ENCODE peak calls at places on chromosomes 12 and 14, in eight cellular contexts. H is tibial nerve; K is fibroblast of the aortic adventitia; C is CD4-positive, alpha-beta T cell; F is breast epithelium; A is dorsolateral prefrontal cortex; W is cardiac fibroblast; V is CD8-positive, alpha-beta T cell. X is an unnamed sample.

GRCh38 chr12:115859231-115859630 is 418.3 kb downstream of the MED13L start:
- DNase-seq in H (no peak), K (no peak), C (no peak), F (no peak), A (no peak), W (no peak), V (no peak), X (no peak)

GRCh38 chr12:109612975-109613502 is 39.4 kb downstream of the MVK start:
- DNase-seq in H (no peak), K (peak; percentile 6), C (no peak), F (no peak), A (no peak), W (peak; percentile 21), V (no peak), X (peak; percentile 3)

GRCh38 chr12:93946542-93947150 is 201.7 kb upstream of the PLXNC1 start:
- DNase-seq in H (no peak), K (peak; percentile 67), C (no peak), F (no peak), A (no peak), W (peak; percentile 43), V (no peak), X (peak; percentile 26)

GRCh38 chr12:122159879-122160278 is 14.1 kb downstream of the IL31 start:
- DNase-seq in H (no peak), K (no peak), C (no peak), F (no peak), A (no peak), W (no peak), V (no peak), X (no peak)

GRCh38 chr12:53994268-53994690 is 5.7 kb upstream of the HOXC9 start:
- DNase-seq in H (no peak), K (no peak), C (no peak), F (no peak), A (no peak), W (no peak), V (no peak), X (no peak)

GRCh38 chr14:58239259-58240210 is 5.1 kb upstream of the PSMA3 start:
- DNase-seq in H (peak; percentile 48), K (peak; percentile 81), C (peak; percentile 70), F (peak; percentile 73), A (peak; percentile 73), W (peak; percentile 74), V (peak; percentile 86), X (peak; percentile 58)

GRCh38 chr12:103783744-103784664 is 57.0 kb downstream of the NT5DC3 start:
- DNase-seq in H (no peak), K (no peak), C (no peak), F (no peak), A (no peak), W (no peak), V (no peak), X (no peak)

GRCh38 chr12:45184145-45184958 is 31.5 kb upstream of the ANO6 start:
- DNase-seq in H (no peak), K (no peak), C (no peak), F (no peak), A (no peak), W (no peak), V (no peak), X (no peak)

GRCh38 chr12:10368206-10369171 is 21.4 kb downstream of the KLRK1 start:
- DNase-seq in H (no peak), K (no peak), C (no peak), F (no peak), A (no peak), W (peak; percentile 5), V (no peak), X (no peak)

GRCh38 chr14:38357557-38357956 is 101.7 kb upstream of the CLEC14A start:
- DNase-seq in H (no peak), K (peak; percentile 81), C (no peak), F (no peak), A (peak; percentile 12), W (peak; percentile 91), V (no peak), X (peak; percentile 76)

GRCh38 chr12:32457251-32458025 is 58.1 kb downstream of the FGD4 start:
- DNase-seq in H (no peak), K (peak; percentile 54), C (no peak), F (no peak), A (no peak), W (peak; percentile 55), V (no peak), X (no peak)

GRCh38 chr14:104826858-104827172 is 25.9 kb downstream of the ZBTB42 start:
- DNase-seq in H (no peak), K (no peak), C (no peak), F (no peak), A (no peak), W (no peak), V (no peak), X (no peak)

GRCh38 chr12:102950950-102951490 is 6.5 kb upstream of the ASCL1 start:
- DNase-seq in H (no peak), K (no peak), C (no peak), F (no peak), A (no peak), W (no peak), V (no peak), X (no peak)

GRCh38 chr12:75996907-75997447 is 34.6 kb downstream of the PHLDA1 start:
- DNase-seq in H (no peak), K (peak; percentile 88), C (no peak), F (no peak), A (no peak), W (peak; percentile 63), V (no peak), X (no peak)

GRCh38 chr12:109310247-109311125 is 1.4 kb upstream of the FOXN4 start:
- DNase-seq in H (no peak), K (no peak), C (no peak), F (no peak), A (no peak), W (no peak), V (no peak), X (no peak)

GRCh38 chr12:54622463-54623183 is 12.1 kb downstream of the LACRT start:
- DNase-seq in H (no peak), K (no peak), C (no peak), F (no peak), A (no peak), W (peak; percentile 4), V (no peak), X (peak; percentile 10)

GRCh38 chr12:21545557-21545956 is 19.5 kb downstream of the SPX start:
- DNase-seq in H (no peak), K (no peak), C (no peak), F (no peak), A (no peak), W (no peak), V (no peak), X (no peak)

GRCh38 chr14:60487211-60487610 is 1.3 kb upstream of the C14orf39 start:
- DNase-seq in H (no peak), K (no peak), C (no peak), F (no peak), A (no peak), W (no peak), V (no peak), X (no peak)

GRCh38 chr14:93160353-93160801 is 24.3 kb downstream of the MOAP1 start:
- DNase-seq in H (no peak), K (peak; percentile 10), C (no peak), F (no peak), A (no peak), W (peak; percentile 30), V (no peak), X (peak; percentile 32)

GRCh38 chr12:83954939-83955601 is 957.5 kb downstream of the SLC6A15 start:
- DNase-seq in H (no peak), K (no peak), C (no peak), F (no peak), A (no peak), W (no peak), V (no peak), X (no peak)
- TF ChIP-seq CTCF in H (no peak), K (no peak), C (no peak), F (no peak), A (peak; percentile 20), W (no peak), V (no peak), X (peak; percentile 61)

DNA sequence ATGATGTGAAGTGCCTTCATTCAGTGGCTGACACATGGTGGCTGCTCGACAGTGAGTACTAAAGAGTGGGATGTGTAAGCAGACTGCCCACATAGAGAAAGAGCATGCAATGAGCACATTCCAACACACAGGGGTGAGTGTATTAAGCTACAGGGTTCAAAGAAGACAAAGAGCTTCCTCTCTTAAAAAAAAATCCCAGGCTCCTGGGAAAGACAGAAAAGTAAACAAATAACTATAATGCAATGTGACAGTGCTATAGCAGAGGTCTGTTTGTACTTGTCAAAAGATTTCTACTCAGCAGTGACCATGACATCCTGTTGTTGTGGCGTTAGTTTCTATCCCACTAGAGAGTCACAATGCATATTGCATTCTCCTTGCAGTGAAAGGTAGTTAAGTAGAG is 12.4 kb upstream of the PCNX1 start:
- DNase-seq in H (no peak), K (no peak), C (no peak), F (no peak), A (no peak), W (no peak), V (no peak), X (no peak)
- TF ChIP-seq CTCF in H (no peak), K (no peak), C (no peak), F (no peak), A (no peak), W (no peak), V (no peak), X (no peak)

DNA sequence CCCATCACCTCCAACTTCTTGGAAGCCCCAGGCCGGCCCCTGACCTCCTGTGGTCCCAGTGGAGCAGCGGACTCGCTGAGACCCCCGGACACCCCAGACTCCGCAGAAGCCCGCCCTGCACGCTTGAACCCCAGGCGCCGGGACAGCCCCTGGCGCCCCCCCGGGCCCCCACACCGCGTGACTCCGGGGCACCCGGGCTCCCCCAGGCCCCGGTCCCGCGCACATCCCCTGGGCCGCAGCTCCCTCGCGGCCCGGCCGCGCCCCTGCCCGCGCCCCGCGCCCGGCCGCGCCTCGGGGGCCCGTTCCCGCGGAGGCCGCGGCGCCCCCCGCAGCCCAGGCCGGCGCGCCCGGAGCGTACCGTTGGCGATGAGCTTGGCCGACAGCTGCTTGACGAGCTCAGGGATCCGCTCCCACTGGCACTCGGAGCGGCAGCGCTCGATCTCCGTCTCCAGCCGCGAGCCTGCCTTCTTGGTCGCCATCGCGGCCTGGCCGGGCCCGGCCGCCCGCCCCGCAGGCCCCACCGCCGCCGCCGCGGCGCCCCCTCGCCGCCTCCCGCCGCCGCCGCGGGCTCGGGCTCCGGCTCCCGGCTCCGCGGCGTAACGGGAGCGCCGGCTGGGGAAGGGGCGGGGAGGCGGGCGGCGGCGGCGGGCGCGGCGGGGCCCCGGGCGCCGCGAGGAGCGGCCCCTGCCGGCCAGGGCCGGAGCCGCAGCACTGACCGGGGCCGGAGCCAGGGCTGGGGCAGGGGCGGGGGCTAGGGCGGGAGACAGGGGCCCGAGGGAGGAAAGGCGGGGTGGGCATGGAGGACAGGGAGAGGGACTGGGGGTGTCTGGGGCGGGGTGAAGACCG is at the start of gene TTC7B:
- DNase-seq in H (no peak), K (peak; percentile 15), C (peak; percentile 35), F (no peak), A (no peak), W (peak; percentile 41), V (peak; percentile 33), X (no peak)
- TF ChIP-seq CTCF in H (peak; percentile 25), K (peak; percentile 46), C (no peak), F (no peak), A (no peak), W (peak; percentile 17), V (no peak), X (no peak)

DNA sequence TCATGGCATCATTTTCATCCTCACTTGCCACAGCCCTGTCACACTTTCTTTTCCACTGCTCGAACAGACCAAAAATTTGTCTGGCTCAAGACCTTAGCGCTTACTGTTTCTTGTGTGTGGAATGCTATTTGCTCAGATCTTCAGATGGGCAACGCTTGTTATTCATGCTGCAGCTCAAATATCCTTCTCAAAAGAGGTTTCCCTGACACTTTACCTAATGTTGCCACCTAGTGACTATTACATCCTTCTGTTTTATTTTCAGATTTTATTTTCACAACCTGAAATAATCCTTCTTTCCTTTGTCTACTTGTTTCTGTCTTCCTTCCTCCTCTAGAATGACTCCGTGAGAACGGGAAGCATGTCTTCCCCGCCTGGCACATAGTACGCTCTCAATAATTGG is 5.6 kb downstream of the FBXO33 start:
- DNase-seq in H (no peak), K (peak; percentile 76), C (no peak), F (no peak), A (no peak), W (peak; percentile 76), V (no peak), X (peak; percentile 63)
- TF ChIP-seq CTCF in H (no peak), K (peak; percentile 33), C (peak; percentile 42), F (no peak), A (no peak), W (peak; percentile 21), V (peak; percentile 19), X (peak; percentile 67)